ENCODE peak calls at places on chromosomes 12 and 14, in four cellular contexts. A, R, X and C are unnamed samples.

GRCh38 chr14:92997343-92998061 is 74.6 kb downstream of the CHGA start:
- DNase-seq in X (peak; percentile 12), R (no peak), A (no peak), C (no peak)

GRCh38 chr14:55752580-55753365 is 172.8 kb downstream of the KTN1 start:
- DNase-seq in X (peak; percentile 35), R (no peak), A (no peak), C (no peak)

GRCh38 chr12:98698603-98699463 is 53.7 kb downstream of the APAF1 start:
- DNase-seq in X (peak; percentile 51), R (peak; percentile 19), A (peak; percentile 41), C (peak; percentile 71)

GRCh38 chr12:33439587-33440011 is at the start of gene SYT10:
- DNase-seq in R (no peak), X (no peak), A (no peak), C (no peak)

GRCh38 chr12:6923851-6924250 is 3.9 kb upstream of the ATN1 start:
- DNase-seq in R (no peak), X (peak; percentile 56), A (no peak), C (no peak)

GRCh38 chr14:96761066-96761465 is 36.1 kb upstream of the VRK1 start:
- DNase-seq in X (no peak), R (no peak), A (no peak), C (no peak)

GRCh38 chr12:26434299-26434915 is 239.0 kb downstream of the SSPN start:
- DNase-seq in A (no peak), R (no peak), X (no peak), C (no peak)

GRCh38 chr12:4962539-4963486 is 53.1 kb downstream of the KCNA1 start:
- DNase-seq in X (no peak), A (no peak), R (no peak), C (no peak)

GRCh38 chr12:1517007-1517406 is 77.4 kb downstream of the FBXL14 start:
- DNase-seq in A (no peak), X (no peak), R (no peak), C (no peak)

GRCh38 chr14:94028450-94028826 is 2.3 kb downstream of the OTUB2 start:
- DNase-seq in A (no peak), X (no peak), R (no peak), C (no peak)

GRCh38 chr12:110538869-110539622 is 36.9 kb downstream of the RAD9B start:
- DNase-seq in X (no peak), A (no peak), R (no peak), C (no peak)

GRCh38 chr14:32354716-32355115 is 25.6 kb downstream of the AKAP6 start:
- DNase-seq in R (no peak), X (peak; percentile 33), A (peak; percentile 21), C (no peak)

GRCh38 chr12:120735181-120735580 is 9.6 kb downstream of the ACADS start:
- DNase-seq in A (no peak), R (no peak), X (no peak), C (no peak)

GRCh38 chr12:10720974-10721565 is 2.1 kb downstream of the YBX3 start:
- DNase-seq in R (no peak), X (no peak), A (no peak), C (no peak)

GRCh38 chr14:37889087-37889486 is 293.7 kb downstream of the TTC6 start:
- DNase-seq in A (peak; percentile 28), X (no peak), R (no peak), C (no peak)

GRCh38 chr14:61319706-61320105 is 1.7 kb upstream of the PRKCH start:
- DNase-seq in X (no peak), A (no peak), R (no peak), C (no peak)

GRCh38 chr12:41531147-41531829 is 343.2 kb downstream of the PDZRN4 start:
- DNase-seq in X (peak; percentile 11), R (no peak), A (peak; percentile 76), C (peak; percentile 73)

GRCh38 chr14:34374998-34375740 is 86.9 kb downstream of the SPTSSA start:
- DNase-seq in X (no peak), A (no peak), R (no peak), C (no peak)

GRCh38 chr14:100832311-100832960 is 6.5 kb downstream of the MEG3 start:
- DNase-seq in A (no peak), X (no peak), R (no peak), C (no peak)

GRCh38 chr12:12323118-12323517 is 26.9 kb downstream of the MANSC1 start:
- DNase-seq in A (no peak), R (no peak), X (no peak), C (no peak)

GRCh38 chr14:81772391-81772790 is 238.7 kb upstream of the SEL1L start:
- DNase-seq in R (no peak), A (no peak), X (no peak), C (no peak)

GRCh38 chr12:5138845-5139244 is 95.2 kb downstream of the KCNA5 start:
- DNase-seq in R (no peak), A (no peak), X (no peak), C (no peak)

GRCh38 chr14:54599932-54600331 is 33.0 kb downstream of the SAMD4A start:
- DNase-seq in R (no peak), X (no peak), A (no peak), C (no peak)

GRCh38 chr14:72926292-72927028 is at the start of gene DCAF4:
- DNase-seq in X (peak; percentile 96), A (peak; percentile 96), R (peak; percentile 87), C (peak; percentile 97)

GRCh38 chr12:19423531-19423930 is 15.8 kb upstream of the AEBP2 start:
- DNase-seq in X (no peak), R (no peak), A (no peak), C (no peak)

GRCh38 chr14:68695326-68695768 is 97.5 kb downstream of the ZFP36L1 start:
- DNase-seq in R (no peak), X (no peak), A (no peak), C (peak; percentile 88)

GRCh38 chr12:15274561-15274967 is 47.7 kb upstream of the PTPRO start:
- DNase-seq in A (no peak), X (no peak), R (no peak), C (no peak)

DNA sequence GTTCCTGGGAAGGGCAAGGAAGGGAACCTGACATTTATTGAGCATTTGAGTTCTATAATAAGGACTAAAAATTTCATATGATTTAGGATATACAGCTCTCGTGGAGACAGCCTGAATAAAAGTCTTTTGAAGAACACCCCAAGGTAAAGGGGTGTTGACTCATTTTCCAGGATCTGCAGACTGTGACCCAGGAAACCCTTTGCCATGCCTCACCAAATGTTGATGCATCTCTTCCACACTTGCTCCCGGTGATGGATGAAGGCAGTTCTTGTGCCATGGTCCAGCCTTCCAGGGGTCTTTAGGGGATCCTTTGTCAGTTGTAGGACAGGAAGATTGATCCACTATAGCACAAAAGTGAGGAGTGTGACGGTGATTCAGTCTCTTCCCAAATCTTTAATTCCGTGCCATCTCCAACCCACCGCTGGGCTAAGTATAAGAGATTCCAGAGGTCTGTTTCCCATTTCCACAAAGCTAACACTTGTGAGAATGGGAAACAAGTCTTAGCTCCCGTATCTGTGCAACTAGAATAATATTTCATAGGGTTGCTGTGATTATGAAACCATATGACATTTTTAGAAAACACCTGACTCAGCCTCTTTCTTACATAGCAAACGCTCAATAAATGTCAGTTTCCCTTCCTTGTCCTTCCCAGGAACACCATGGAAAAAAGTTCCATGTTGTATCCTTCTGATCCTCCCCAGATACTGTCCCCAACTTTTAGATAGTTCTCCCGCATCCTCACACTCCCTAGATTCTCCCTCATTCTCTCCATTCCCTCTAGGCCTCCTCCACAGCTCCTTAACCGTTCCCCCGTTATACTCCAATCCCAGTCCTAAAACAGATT is 836 bp downstream of the AAAS start:
- DNase-seq in X (no peak), R (no peak), A (no peak), C (no peak)
- H3K4me1 ChIP-seq in X (peaks cover 10% of the 10 kb centered on the region), R (no peaks in the 10 kb centered on the region), A (peaks cover 51% of the 10 kb centered on the region), C (peaks cover 32% of the 10 kb centered on the region)

GRCh38 chr14:104388011-104388521 is 191.5 kb upstream of the C14orf180 start:
- DNase-seq in A (no peak), R (no peak), X (no peak), C (no peak)
- H3K27me3 ChIP-seq in A (peaks cover 23% of the 10 kb centered on the region), R (peaks cover 6% of the 10 kb centered on the region), X (no peaks in the 10 kb centered on the region), C (no peaks in the 10 kb centered on the region)

DNA sequence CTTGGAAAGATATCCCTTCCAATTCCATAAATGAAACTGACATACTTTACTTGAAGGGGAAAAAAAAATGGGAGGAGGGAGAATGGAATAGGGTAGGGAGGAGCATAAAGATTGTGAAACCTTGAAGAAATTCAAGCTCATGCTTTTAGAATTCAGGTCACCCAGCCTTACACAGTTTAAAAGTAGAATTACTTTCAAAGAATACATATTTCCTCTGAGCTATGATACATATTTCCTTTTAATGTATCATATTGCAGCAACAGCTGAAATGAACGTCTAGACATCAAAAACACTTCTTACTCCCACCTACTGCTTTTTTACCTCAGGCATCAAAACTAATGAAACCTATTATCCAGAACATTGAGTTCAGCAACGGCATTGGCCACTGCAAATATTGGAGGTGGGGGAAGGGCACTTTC is 156.0 kb downstream of the MED13L start:
- DNase-seq in R (no peak), X (no peak), A (no peak), C (no peak)
- H3K4me1 ChIP-seq in R (no peaks in the 10 kb centered on the region), X (peaks cover 29% of the 10 kb centered on the region), A (peaks cover 57% of the 10 kb centered on the region), C (peaks cover 55% of the 10 kb centered on the region)

GRCh38 chr12:48180857-48181495 is 2.5 kb upstream of the CCDC184 start:
- DNase-seq in R (no peak), A (no peak), X (no peak), C (no peak)
- H3K27me3 ChIP-seq in R (peaks cover 36% of the 10 kb centered on the region), A (peaks cover 96% of the 10 kb centered on the region), X (peaks cover 25% of the 10 kb centered on the region), C (peaks cover 12% of the 10 kb centered on the region)

GRCh38 chr12:47757360-47757839 is 1.3 kb downstream of the RAPGEF3 start:
- DNase-seq in R (no peak), A (no peak), X (no peak), C (no peak)
- H3K4me1 ChIP-seq in R (no peaks in the 10 kb centered on the region), A (peaks cover 77% of the 10 kb centered on the region), X (peaks cover 19% of the 10 kb centered on the region), C (no peaks in the 10 kb centered on the region)